ENCODE peak calls at places on chromosomes 6 and 20, in eight cellular contexts. One of them, this sample, is unnamed.

GRCh38 chr6:163438940-163439335 is 24.4 kb downstream of the QKI start:
- DNase-seq in AG04449: no peak
- DNase-seq in A549: no peak
- DNase-seq in heart left ventricle: peak
- DNase-seq in psoas muscle: peak
- DNase-seq in glutamatergic neuron: peak
- DNase-seq in AG04450: no peak
- DNase-seq in chondrocyte: no peak
- DNase-seq in this sample: peak

GRCh38 chr20:36090223-36090622 is 64.3 kb upstream of the EPB41L1 start:
- DNase-seq in psoas muscle: no peak
- DNase-seq in heart left ventricle: no peak
- DNase-seq in AG04450: no peak
- DNase-seq in chondrocyte: no peak
- DNase-seq in A549: no peak
- DNase-seq in glutamatergic neuron: no peak
- DNase-seq in AG04449: no peak
- DNase-seq in this sample: no peak

GRCh38 chr6:45491874-45492273 is 114.1 kb upstream of the SUPT3H start:
- DNase-seq in heart left ventricle: no peak
- DNase-seq in AG04449: no peak
- DNase-seq in psoas muscle: no peak
- DNase-seq in A549: no peak
- DNase-seq in glutamatergic neuron: no peak
- DNase-seq in AG04450: no peak
- DNase-seq in chondrocyte: no peak
- DNase-seq in this sample: no peak

GRCh38 chr6:30730611-30731435 is 10.7 kb downstream of the TUBB start:
- DNase-seq in psoas muscle: peak
- DNase-seq in AG04449: no peak
- DNase-seq in A549: no peak
- DNase-seq in AG04450: no peak
- DNase-seq in heart left ventricle: peak
- DNase-seq in chondrocyte: no peak
- DNase-seq in glutamatergic neuron: peak
- DNase-seq in this sample: peak

GRCh38 chr20:56606174-56606945 is 22.7 kb upstream of the TFAP2C start:
- DNase-seq in AG04449: no peak
- DNase-seq in psoas muscle: no peak
- DNase-seq in chondrocyte: no peak
- DNase-seq in A549: no peak
- DNase-seq in AG04450: no peak
- DNase-seq in glutamatergic neuron: no peak
- DNase-seq in heart left ventricle: no peak
- DNase-seq in this sample: peak

GRCh38 chr6:158661156-158661555 is 11.3 kb downstream of the SYTL3 start:
- DNase-seq in glutamatergic neuron: no peak
- DNase-seq in AG04450: no peak
- DNase-seq in psoas muscle: no peak
- DNase-seq in AG04449: no peak
- DNase-seq in A549: no peak
- DNase-seq in chondrocyte: no peak
- DNase-seq in heart left ventricle: no peak
- DNase-seq in this sample: no peak

GRCh38 chr20:8805737-8806442 is 263.0 kb upstream of the PLCB4 start:
- DNase-seq in AG04450: no peak
- DNase-seq in heart left ventricle: no peak
- DNase-seq in glutamatergic neuron: no peak
- DNase-seq in psoas muscle: no peak
- DNase-seq in A549: no peak
- DNase-seq in AG04449: no peak
- DNase-seq in chondrocyte: no peak
- DNase-seq in this sample: no peak

GRCh38 chr20:54680872-54681297 is 205.5 kb downstream of the DOK5 start:
- DNase-seq in AG04450: no peak
- DNase-seq in AG04449: no peak
- DNase-seq in glutamatergic neuron: peak
- DNase-seq in chondrocyte: no peak
- DNase-seq in psoas muscle: no peak
- DNase-seq in heart left ventricle: no peak
- DNase-seq in A549: no peak
- DNase-seq in this sample: peak

DNA sequence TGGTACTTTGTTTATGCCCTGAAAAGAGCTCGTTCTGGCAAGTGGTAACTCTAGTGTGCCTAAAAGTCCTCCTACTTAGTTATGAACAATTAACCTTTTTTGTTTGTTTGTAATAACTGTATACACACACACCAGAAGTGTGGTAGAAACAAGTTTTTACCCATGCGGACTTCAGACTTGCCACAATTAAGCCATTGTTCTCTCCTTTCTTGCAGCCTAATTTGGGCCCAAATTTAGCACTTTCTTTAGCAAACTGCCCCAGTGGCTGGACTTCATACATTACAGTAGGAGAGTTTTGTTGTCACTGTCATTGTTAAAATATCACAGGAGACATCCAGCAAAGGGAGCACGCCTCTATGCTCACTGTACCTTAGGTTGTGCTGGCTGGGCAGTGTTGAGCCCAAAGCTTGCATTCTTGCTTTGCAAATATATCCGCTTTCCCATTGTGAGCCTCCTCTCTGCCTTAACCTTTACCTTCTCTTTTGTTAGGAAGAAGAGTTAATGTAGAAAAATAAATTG is 53.0 kb downstream of the LRRC1 start:
- DNase-seq in A549: no peak
- DNase-seq in glutamatergic neuron: no peak
- DNase-seq in chondrocyte: no peak
- DNase-seq in psoas muscle: no peak
- DNase-seq in heart left ventricle: no peak
- DNase-seq in AG04449: no peak
- DNase-seq in AG04450: no peak
- DNase-seq in this sample: no peak
- TF ChIP-seq CTCF in A549: no peak
- TF ChIP-seq CTCF in glutamatergic neuron: no peak
- TF ChIP-seq CTCF in chondrocyte: no peak
- TF ChIP-seq CTCF in psoas muscle: no peak
- TF ChIP-seq CTCF in heart left ventricle: no peak
- TF ChIP-seq CTCF in AG04449: no peak
- TF ChIP-seq CTCF in AG04450: no peak
- TF ChIP-seq CTCF in this sample: no peak

DNA sequence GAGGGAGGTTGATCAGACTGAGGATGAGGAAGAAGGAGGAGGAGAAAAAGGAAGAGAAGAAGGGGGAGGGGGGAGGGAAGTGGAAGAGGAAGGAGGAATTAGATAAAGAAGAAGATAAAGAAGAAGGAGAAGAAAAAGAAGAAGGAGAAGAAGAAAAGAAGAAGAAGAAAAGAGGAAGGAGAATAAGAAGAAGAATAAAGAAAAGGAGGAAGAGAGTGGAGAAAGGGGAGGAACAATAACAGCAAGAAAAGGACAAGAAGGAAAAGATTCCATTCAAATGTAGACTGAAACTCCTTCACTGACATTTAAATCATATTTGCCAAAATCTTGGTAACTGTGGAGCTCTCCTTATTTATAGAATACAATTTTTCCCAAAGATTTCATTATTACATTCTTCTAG is 34.3 kb upstream of the RCAN2 start:
- DNase-seq in A549: no peak
- DNase-seq in chondrocyte: no peak
- DNase-seq in AG04450: no peak
- DNase-seq in psoas muscle: no peak
- DNase-seq in heart left ventricle: no peak
- DNase-seq in glutamatergic neuron: no peak
- DNase-seq in AG04449: no peak
- DNase-seq in this sample: no peak
- TF ChIP-seq CTCF in A549: no peak
- TF ChIP-seq CTCF in chondrocyte: no peak
- TF ChIP-seq CTCF in AG04450: no peak
- TF ChIP-seq CTCF in psoas muscle: no peak
- TF ChIP-seq CTCF in heart left ventricle: no peak
- TF ChIP-seq CTCF in glutamatergic neuron: no peak
- TF ChIP-seq CTCF in AG04449: no peak
- TF ChIP-seq CTCF in this sample: no peak

GRCh38 chr6:31806470-31807272 is at the start of gene LSM2:
- DNase-seq in psoas muscle: peak
- DNase-seq in AG04450: peak
- DNase-seq in AG04449: peak
- DNase-seq in A549: peak
- DNase-seq in chondrocyte: peak
- DNase-seq in glutamatergic neuron: peak
- DNase-seq in heart left ventricle: peak
- DNase-seq in this sample: peak
- TF ChIP-seq CTCF in psoas muscle: peak
- TF ChIP-seq CTCF in AG04450: peak
- TF ChIP-seq CTCF in AG04449: peak
- TF ChIP-seq CTCF in A549: peak
- TF ChIP-seq CTCF in chondrocyte: peak
- TF ChIP-seq CTCF in glutamatergic neuron: peak
- TF ChIP-seq CTCF in heart left ventricle: peak
- TF ChIP-seq CTCF in this sample: peak

DNA sequence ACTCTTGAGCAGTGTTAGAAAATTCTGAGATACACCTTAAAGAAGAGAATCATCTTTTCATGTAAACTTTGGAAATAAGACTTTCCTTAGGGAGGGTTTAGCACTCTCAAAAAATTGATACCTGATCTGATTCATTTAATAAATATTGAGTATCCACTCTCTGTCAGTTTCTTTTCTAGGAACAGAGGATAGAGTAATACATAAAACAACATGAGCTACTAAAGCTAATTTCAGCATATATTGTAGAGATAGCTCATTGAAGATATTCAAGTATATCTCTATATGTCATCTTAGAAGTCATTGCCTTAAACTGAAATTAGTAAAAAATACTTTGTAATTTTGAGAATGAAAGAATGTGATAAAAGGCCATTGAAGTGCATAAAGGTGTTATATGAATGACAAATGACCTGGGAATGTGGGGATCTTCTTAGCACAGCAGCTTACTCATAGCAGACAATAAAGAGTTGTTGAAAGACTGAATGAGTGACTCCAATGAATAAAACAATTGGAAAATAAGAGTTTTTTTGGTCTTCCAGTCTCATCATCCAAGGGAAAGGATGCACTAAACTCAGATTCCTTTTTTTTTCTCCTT is 29.2 kb downstream of the RHAG start:
- DNase-seq in chondrocyte: no peak
- DNase-seq in psoas muscle: no peak
- DNase-seq in AG04450: no peak
- DNase-seq in heart left ventricle: no peak
- DNase-seq in glutamatergic neuron: no peak
- DNase-seq in AG04449: no peak
- DNase-seq in A549: no peak
- DNase-seq in this sample: no peak
- TF ChIP-seq CTCF in chondrocyte: peak
- TF ChIP-seq CTCF in psoas muscle: no peak
- TF ChIP-seq CTCF in AG04450: no peak
- TF ChIP-seq CTCF in heart left ventricle: peak
- TF ChIP-seq CTCF in glutamatergic neuron: peak
- TF ChIP-seq CTCF in AG04449: no peak
- TF ChIP-seq CTCF in A549: no peak
- TF ChIP-seq CTCF in this sample: no peak

DNA sequence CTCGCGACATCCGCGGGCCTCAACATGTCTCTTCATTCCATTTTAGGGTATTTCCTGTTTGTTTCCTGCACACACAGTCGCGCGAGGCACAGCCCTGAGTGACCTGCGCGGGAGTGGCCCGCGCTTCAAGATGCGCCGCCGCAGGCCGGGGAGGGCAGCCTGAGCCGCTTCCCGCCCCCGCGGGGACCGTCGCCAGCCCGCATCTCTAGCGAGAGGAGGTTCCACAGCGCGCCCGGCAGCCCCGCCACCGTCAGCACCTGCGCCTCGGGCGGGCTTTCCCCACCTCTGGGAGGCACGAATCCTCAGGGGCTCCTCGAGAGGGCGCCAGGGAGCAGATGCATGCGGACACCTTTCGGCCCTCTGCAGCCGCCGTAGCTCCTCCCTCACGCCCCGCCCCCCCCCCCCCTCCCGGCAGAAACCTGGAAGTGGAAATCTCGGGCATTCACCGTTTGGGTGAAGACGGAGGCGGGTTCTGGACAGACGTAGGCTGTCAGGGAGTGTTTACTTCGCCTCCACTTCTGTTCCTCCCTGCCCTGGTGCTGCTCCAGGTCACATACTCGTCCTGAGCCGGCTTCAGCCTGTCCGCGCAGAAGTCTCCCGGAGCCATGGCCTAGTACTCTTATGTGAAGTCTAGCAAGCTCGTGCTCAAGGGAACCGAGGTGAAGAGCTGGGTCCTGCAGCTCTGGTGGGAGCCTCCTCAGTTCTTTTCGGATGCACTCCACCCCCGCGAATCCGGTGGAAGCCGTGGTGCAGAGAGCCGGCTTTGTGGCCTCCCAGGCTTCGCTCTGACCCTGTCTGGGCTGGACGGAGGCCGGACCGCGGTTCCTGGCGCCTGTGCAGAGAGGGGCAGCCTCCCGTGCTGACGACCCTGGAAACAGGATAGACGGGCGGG is 880.5 kb upstream of the DEFB115 start:
- DNase-seq in glutamatergic neuron: peak
- DNase-seq in A549: peak
- DNase-seq in chondrocyte: peak
- DNase-seq in AG04449: peak
- DNase-seq in psoas muscle: peak
- DNase-seq in heart left ventricle: peak
- DNase-seq in AG04450: peak
- DNase-seq in this sample: peak
- TF ChIP-seq CTCF in glutamatergic neuron: peak
- TF ChIP-seq CTCF in A549: peak
- TF ChIP-seq CTCF in chondrocyte: no peak
- TF ChIP-seq CTCF in AG04449: peak
- TF ChIP-seq CTCF in psoas muscle: peak
- TF ChIP-seq CTCF in heart left ventricle: peak
- TF ChIP-seq CTCF in AG04450: peak
- TF ChIP-seq CTCF in this sample: peak

DNA sequence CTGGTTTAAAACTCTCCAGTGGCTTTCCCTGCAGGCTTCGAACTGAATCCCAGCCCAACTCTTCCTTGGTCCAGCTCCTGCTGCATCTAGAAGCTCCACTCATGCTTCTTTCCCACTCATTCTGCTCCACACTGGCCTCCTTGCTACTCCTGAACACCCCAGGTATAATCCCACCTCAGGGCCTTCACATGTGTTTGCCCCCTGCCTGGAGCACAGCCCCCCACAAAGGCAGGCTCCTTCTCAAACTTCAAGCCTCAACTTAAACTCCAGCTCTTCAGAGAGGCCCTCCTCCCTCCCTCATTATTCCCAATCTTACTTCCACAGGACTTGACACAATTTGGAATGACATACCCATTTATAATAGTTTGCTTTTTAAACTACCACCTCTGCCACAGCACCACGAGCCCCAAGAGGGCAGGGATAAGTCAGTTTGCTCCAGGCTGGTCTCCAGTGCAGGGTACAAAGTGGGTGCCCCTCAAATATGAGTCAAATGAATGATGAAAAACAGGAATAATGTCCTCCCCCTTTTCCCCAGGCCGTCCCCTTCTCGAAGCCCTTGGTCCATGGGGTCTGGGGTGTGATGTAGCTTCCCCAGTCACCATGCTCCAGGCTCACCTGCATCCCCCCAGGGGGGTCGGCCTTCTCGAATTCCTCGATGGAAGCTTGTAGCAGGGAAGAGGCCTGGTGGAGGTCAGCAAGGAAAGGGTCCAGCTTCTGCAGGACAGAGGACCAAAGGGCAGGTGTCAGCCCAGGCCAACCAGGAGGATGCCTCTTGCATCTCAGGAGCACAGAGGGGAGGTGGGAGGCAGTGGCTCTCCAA is 37.4 kb downstream of the KIAA1755 start:
- DNase-seq in psoas muscle: no peak
- DNase-seq in chondrocyte: peak
- DNase-seq in AG04449: no peak
- DNase-seq in heart left ventricle: no peak
- DNase-seq in AG04450: no peak
- DNase-seq in glutamatergic neuron: no peak
- DNase-seq in A549: no peak
- DNase-seq in this sample: no peak
- TF ChIP-seq CTCF in psoas muscle: no peak
- TF ChIP-seq CTCF in chondrocyte: peak
- TF ChIP-seq CTCF in AG04449: no peak
- TF ChIP-seq CTCF in heart left ventricle: no peak
- TF ChIP-seq CTCF in AG04450: no peak
- TF ChIP-seq CTCF in glutamatergic neuron: no peak
- TF ChIP-seq CTCF in A549: no peak
- TF ChIP-seq CTCF in this sample: no peak